ENCODE peak calls at places on chromosomes 13 and 19, in four cellular contexts. Q is CD8-positive, alpha-beta memory T cell; C is CD4-positive, CD25-positive, alpha-beta regulatory T cell; U is activated CD4-positive, CD25-positive, alpha-beta regulatory T cell treated with anti-CD3 and anti-CD28 coated beads, Interleukin-2, amount 50 U/mL, for 16 hours. X is an unnamed sample.

GRCh38 chr13:25300861-25301346 is 521 bp upstream of the NUP58 start:
- DNase-seq in Q (peak), C (no peak), U (no peak), X (peak)

GRCh38 chr19:3440082-3440481 is 40.2 kb downstream of the SMIM24 start:
- DNase-seq in Q (peak), C (peak), U (no peak), X (no peak)

GRCh38 chr19:8158411-8159074 is 9.2 kb upstream of the FBN3 start:
- DNase-seq in Q (no peak), C (peak), U (peak), X (peak)

GRCh38 chr19:33245948-33246728 is 20.5 kb upstream of the SLC7A10 start:
- DNase-seq in Q (no peak), C (no peak), U (no peak), X (peak)

GRCh38 chr19:17419491-17420266 is at the start of gene MVB12A:
- DNase-seq in Q (peak), C (peak), U (peak), X (peak)

GRCh38 chr13:28358673-28359072 is 136.3 kb downstream of the FLT1 start:
- DNase-seq in Q (no peak), C (no peak), U (no peak), X (no peak)

GRCh38 chr13:23960566-23961156 is 63.4 kb upstream of the C1QTNF9B start:
- DNase-seq in Q (no peak), C (no peak), U (no peak), X (peak)

GRCh38 chr19:50925734-50926133 is 14.5 kb upstream of the KLK4 start:
- DNase-seq in Q (no peak), C (no peak), U (no peak), X (no peak)

GRCh38 chr13:53200498-53201453 is 172.2 kb downstream of the OLFM4 start:
- DNase-seq in Q (no peak), C (no peak), U (no peak), X (peak)

GRCh38 chr13:19622189-19622588 is 11.3 kb upstream of the MPHOSPH8 start:
- DNase-seq in Q (no peak), C (no peak), U (no peak), X (no peak)

GRCh38 chr13:48038763-48039162 is 1.2 kb downstream of the NUDT15 start:
- DNase-seq in Q (no peak), C (no peak), U (no peak), X (no peak)

GRCh38 chr19:51194527-51195315 is 30.2 kb upstream of the CD33 start:
- DNase-seq in Q (no peak), C (no peak), U (no peak), X (no peak)

GRCh38 chr13:94009696-94010095 is 469.8 kb downstream of the DCT start:
- DNase-seq in Q (no peak), C (no peak), U (no peak), X (peak)

GRCh38 chr13:106178816-106179215 is 356.6 kb downstream of the EFNB2 start:
- DNase-seq in Q (no peak), C (no peak), U (no peak), X (peak)

GRCh38 chr19:6616011-6616410 is 25.1 kb upstream of the CD70 start:
- DNase-seq in Q (no peak), C (no peak), U (no peak), X (no peak)

GRCh38 chr19:8017808-8018207 is 12.4 kb upstream of the ELAVL1 start:
- DNase-seq in Q (no peak), C (peak), U (no peak), X (no peak)

GRCh38 chr19:32313866-32314265 is 31.5 kb upstream of the ZNF507 start:
- DNase-seq in Q (no peak), C (no peak), U (no peak), X (no peak)

GRCh38 chr19:1312732-1313694 is 27.3 kb downstream of the EFNA2 start:
- DNase-seq in Q (no peak), C (no peak), U (no peak), X (peak)

GRCh38 chr13:92573467-92574057 is 653.0 kb upstream of the GPC6 start:
- DNase-seq in Q (no peak), C (no peak), U (no peak), X (peak)

GRCh38 chr19:1849999-1850398 is 1.7 kb upstream of the REXO1 start:
- DNase-seq in Q (no peak), C (no peak), U (no peak), X (no peak)

GRCh38 chr13:75637101-75637774 is 1.1 kb downstream of the LMO7 start:
- DNase-seq in Q (no peak), C (no peak), U (no peak), X (peak)

GRCh38 chr19:30076101-30076551 is 134.1 kb downstream of the URI1 start:
- DNase-seq in Q (no peak), C (no peak), U (no peak), X (no peak)

GRCh38 chr13:45521292-45521691 is 56.6 kb downstream of the COG3 start:
- DNase-seq in Q (no peak), C (no peak), U (no peak), X (peak)

GRCh38 chr13:32234914-32235313 is 80.2 kb downstream of the ZAR1L start:
- DNase-seq in Q (no peak), C (no peak), U (no peak), X (no peak)